ENCODE peak calls at places on chromosomes 3 and 15, in ten cellular contexts. I, T, L, P, B, N, W, G, R and F are unnamed samples.

GRCh38 chr3:50278868-50279224 is at the start of gene LSMEM2:
- DNase-seq in I (peak; percentile 53), T (no peak), L (no peak), P (no peak), B (no peak), N (no peak), W (peak; percentile 21), G (no peak), R (no peak), F (no peak)

GRCh38 chr3:121883507-121883906 is 10.7 kb upstream of the SLC15A2 start:
- DNase-seq in I (no peak), T (no peak), L (peak; percentile 16), P (no peak), B (peak; percentile 44), N (no peak), W (no peak), G (no peak), R (no peak), F (no peak)

GRCh38 chr3:30286811-30287210 is 319.6 kb upstream of the TGFBR2 start:
- DNase-seq in I (no peak), T (no peak), L (no peak), P (no peak), B (peak; percentile 53), N (no peak), W (no peak), G (no peak), R (no peak), F (no peak)

GRCh38 chr15:68304611-68305337 is 27.2 kb downstream of the FEM1B start:
- DNase-seq in I (no peak), T (peak; percentile 87), L (peak; percentile 1), P (no peak), B (no peak), N (peak; percentile 65), W (no peak), G (peak; percentile 38), R (no peak), F (no peak)

GRCh38 chr3:23944861-23945652 is at the start of gene NR1D2:
- DNase-seq in I (peak; percentile 91), T (peak; percentile 87), L (peak; percentile 89), P (peak; percentile 82), B (peak; percentile 72), N (peak; percentile 92), W (peak; percentile 89), G (peak; percentile 94), R (peak; percentile 93), F (peak; percentile 78)

GRCh38 chr3:147378186-147378503 is 28.2 kb downstream of the ZIC4 start:
- DNase-seq in I (no peak), T (no peak), L (no peak), P (no peak), B (no peak), N (no peak), W (no peak), G (no peak), R (no peak), F (no peak)

GRCh38 chr3:156899951-156900350 is 73.8 kb downstream of the LEKR1 start:
- DNase-seq in I (no peak), T (no peak), L (no peak), P (no peak), B (no peak), N (no peak), W (no peak), G (no peak), R (no peak), F (no peak)

GRCh38 chr15:58473720-58474119 is 41.9 kb downstream of the LIPC start:
- DNase-seq in I (no peak), T (no peak), L (no peak), P (no peak), B (peak; percentile 87), N (no peak), W (no peak), G (no peak), R (no peak), F (no peak)

GRCh38 chr3:16090013-16090412 is 84.5 kb upstream of the GALNT15 start:
- DNase-seq in I (no peak), T (no peak), L (peak; percentile 45), P (no peak), B (peak; percentile 80), N (no peak), W (no peak), G (no peak), R (no peak), F (no peak)

GRCh38 chr3:115648559-115648958 is 25.2 kb downstream of the GAP43 start:
- DNase-seq in I (no peak), T (no peak), L (no peak), P (no peak), B (no peak), N (no peak), W (no peak), G (no peak), R (no peak), F (no peak)

DNA sequence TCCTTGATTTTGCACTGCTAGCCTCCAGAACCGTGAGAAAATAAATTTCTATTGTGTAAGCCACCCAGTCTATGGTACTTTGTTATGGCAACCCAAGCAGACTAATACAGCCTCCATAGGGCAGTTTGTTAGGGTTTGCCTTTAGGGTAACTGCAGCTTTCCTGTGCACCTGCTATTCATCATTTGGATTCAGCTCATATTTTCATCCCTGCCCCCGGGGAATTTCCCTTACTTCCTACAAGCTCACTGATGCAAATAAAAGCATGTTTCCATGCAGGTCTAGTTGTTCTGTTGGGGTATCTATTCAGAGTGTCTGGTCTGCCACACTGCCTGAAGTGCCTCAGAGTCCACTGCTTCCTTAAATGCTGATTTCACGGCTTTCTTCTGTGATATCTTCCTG is 48.6 kb upstream of the ATOSA start:
- DNase-seq in I (no peak), T (peak; percentile 40), L (no peak), P (no peak), B (peak; percentile 61), N (no peak), W (no peak), G (no peak), R (no peak), F (no peak)
- H3K4me1 ChIP-seq in I (no peaks in the 10 kb centered on the region), T (peaks cover 49% of the 10 kb centered on the region), L (peaks cover 21% of the 10 kb centered on the region), P (peaks cover 13% of the 10 kb centered on the region), B (peaks cover 38% of the 10 kb centered on the region), N (no peaks in the 10 kb centered on the region), W (no peaks in the 10 kb centered on the region), G (peaks cover 8% of the 10 kb centered on the region), R (no peaks in the 10 kb centered on the region), F (peaks cover 11% of the 10 kb centered on the region)

DNA sequence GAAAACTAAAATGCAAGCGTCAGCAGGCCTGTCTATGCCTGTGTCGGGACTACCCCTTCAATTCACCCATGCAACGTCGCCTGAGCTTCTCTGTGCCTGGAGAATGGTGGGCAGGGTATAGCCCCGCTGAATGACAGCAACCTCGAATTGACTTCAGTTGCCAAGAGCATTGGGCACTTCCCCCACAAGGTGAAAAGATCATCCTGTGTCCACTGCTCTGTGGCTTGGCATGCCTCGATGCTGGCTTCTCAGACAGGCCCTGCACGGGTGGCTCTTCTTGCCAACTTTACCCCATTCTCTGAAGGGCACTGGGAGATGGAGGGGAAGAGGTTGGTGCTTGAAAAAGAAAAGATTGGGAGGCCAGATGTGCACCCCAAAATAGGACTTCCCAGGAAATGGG is 3.3 kb downstream of the SLC6A1 start:
- DNase-seq in I (no peak), T (no peak), L (no peak), P (no peak), B (no peak), N (no peak), W (no peak), G (no peak), R (no peak), F (no peak)
- H3K27me3 ChIP-seq in I (no peaks in the 10 kb centered on the region), T (peaks cover 46% of the 10 kb centered on the region), L (peaks cover 10% of the 10 kb centered on the region), P (peaks cover 16% of the 10 kb centered on the region), B (peaks cover 31% of the 10 kb centered on the region), N (peaks cover 69% of the 10 kb centered on the region), W (no peaks in the 10 kb centered on the region), G (peaks cover 12% of the 10 kb centered on the region), R (peaks cover 15% of the 10 kb centered on the region), F (peaks cover 6% of the 10 kb centered on the region)

GRCh38 chr3:43862992-43863805 is 172.5 kb downstream of the ABHD5 start:
- DNase-seq in I (no peak), T (no peak), L (no peak), P (no peak), B (no peak), N (peak; percentile 42), W (no peak), G (peak; percentile 13), R (no peak), F (no peak)
- H3K27ac ChIP-seq in I (no peak overlapping the region), T (no peak overlapping the region), L (no peak overlapping the region), P (no peak overlapping the region), B (no peak overlapping the region), N (no peak overlapping the region), W (no peak overlapping the region), G (no peak overlapping the region), R (no peak overlapping the region), F (no peak overlapping the region)

GRCh38 chr3:70179111-70179510 is 133.3 kb downstream of the MDFIC2 start:
- DNase-seq in I (no peak), T (no peak), L (no peak), P (no peak), B (no peak), N (no peak), W (no peak), G (no peak), R (no peak), F (no peak)
- H3K4me1 ChIP-seq in I (no peaks in the 10 kb centered on the region), T (no peaks in the 10 kb centered on the region), L (no peaks in the 10 kb centered on the region), P (no peaks in the 10 kb centered on the region), B (no peaks in the 10 kb centered on the region), N (no peaks in the 10 kb centered on the region), W (no peaks in the 10 kb centered on the region), G (no peaks in the 10 kb centered on the region), R (no peaks in the 10 kb centered on the region), F (no peaks in the 10 kb centered on the region)

DNA sequence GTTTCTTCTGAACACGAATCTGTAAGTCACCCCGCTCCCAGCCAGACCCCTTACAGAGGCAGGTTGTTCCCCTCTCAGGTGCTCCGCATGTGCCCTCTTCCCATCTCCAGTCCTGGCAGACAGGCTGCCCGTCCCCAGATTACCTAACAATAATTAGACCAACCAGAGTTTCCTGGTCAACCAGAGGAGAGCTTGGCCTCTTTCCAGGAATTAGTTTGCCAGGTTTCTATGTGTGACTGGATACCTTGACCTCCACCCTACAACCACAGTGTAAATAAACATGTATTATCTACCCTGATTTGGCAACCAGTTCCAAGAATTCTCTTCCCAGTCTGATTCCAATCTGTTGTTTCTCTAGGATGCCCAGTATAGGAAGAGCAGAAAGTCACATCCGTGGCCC is 178.0 kb upstream of the UMPS start:
- DNase-seq in I (no peak), T (no peak), L (peak; percentile 89), P (no peak), B (peak; percentile 22), N (no peak), W (no peak), G (peak; percentile 70), R (no peak), F (no peak)
- H3K27me3 ChIP-seq in I (no peaks in the 10 kb centered on the region), T (no peaks in the 10 kb centered on the region), L (no peaks in the 10 kb centered on the region), P (no peaks in the 10 kb centered on the region), B (no peaks in the 10 kb centered on the region), N (no peaks in the 10 kb centered on the region), W (no peaks in the 10 kb centered on the region), G (no peaks in the 10 kb centered on the region), R (no peaks in the 10 kb centered on the region), F (no peaks in the 10 kb centered on the region)

GRCh38 chr15:49877871-49878511 is 241.0 kb downstream of the ATP8B4 start:
- DNase-seq in I (peak; percentile 55), T (no peak), L (peak; percentile 30), P (no peak), B (no peak), N (peak; percentile 75), W (no peak), G (no peak), R (no peak), F (no peak)
- H3K27ac ChIP-seq in I (peak overlapping the region; percentile 100), T (no peak overlapping the region), L (no peak overlapping the region), P (no peak overlapping the region), B (no peak overlapping the region), N (peak overlapping the region; percentile 80), W (peak overlapping the region; percentile 85), G (peak overlapping the region; percentile 42), R (peak overlapping the region; percentile 79), F (no peak overlapping the region)